ENCODE peak calls at places on chromosomes 3 and 15, in five cellular contexts. F, A, O, Q and D are unnamed samples. For H3K4me1, the result is how much of the 10 kb centered on the place peaks cover.

GRCh38 chr3:125163739-125164601 is 48.6 kb downstream of the SLC12A8 start:
- DNase-seq in F (no peak), A (no peak), O (peak), Q (peak), D (peak)

GRCh38 chr3:193903976-193904375 is 232.0 kb upstream of the HES1 start:
- DNase-seq in F (no peak), A (no peak), O (no peak), Q (no peak), D (no peak)

GRCh38 chr3:182117131-182117530 is 405.4 kb downstream of the SOX2 start:
- DNase-seq in F (no peak), A (no peak), O (no peak), Q (no peak), D (no peak)

GRCh38 chr3:57890874-57891273 is 117.3 kb upstream of the FLNB start:
- DNase-seq in F (no peak), A (no peak), O (no peak), Q (peak), D (no peak)

GRCh38 chr15:92343869-92344643 is 49.6 kb upstream of the ST8SIA2 start:
- DNase-seq in F (no peak), A (peak), O (no peak), Q (no peak), D (no peak)

GRCh38 chr3:37272743-37273142 is 98.4 kb upstream of the LRRFIP2 start:
- DNase-seq in F (no peak), A (no peak), O (no peak), Q (no peak), D (no peak)

GRCh38 chr3:176584413-176585176 is 612.7 kb downstream of the TBL1XR1 start:
- DNase-seq in F (no peak), A (no peak), O (no peak), Q (no peak), D (peak)

GRCh38 chr3:61577760-61578159 is 16.4 kb downstream of the PTPRG start:
- DNase-seq in F (no peak), A (no peak), O (no peak), Q (no peak), D (no peak)

GRCh38 chr3:28745436-28745835 is 396.8 kb upstream of the AZI2 start:
- DNase-seq in F (no peak), A (no peak), O (no peak), Q (no peak), D (peak)

GRCh38 chr15:66862878-66863335 is 160.9 kb downstream of the SMAD6 start:
- DNase-seq in F (peak), A (peak), O (peak), Q (peak), D (peak)

GRCh38 chr3:39280569-39280968 is 733 bp upstream of the CX3CR1 start:
- DNase-seq in F (no peak), A (no peak), O (no peak), Q (no peak), D (no peak)

GRCh38 chr15:51172190-51172589 is 77.5 kb upstream of the TNFAIP8L3 start:
- DNase-seq in F (no peak), A (no peak), O (no peak), Q (no peak), D (no peak)

GRCh38 chr3:168086541-168087260 is 9.0 kb downstream of the GOLIM4 start:
- DNase-seq in F (no peak), A (no peak), O (no peak), Q (no peak), D (no peak)

GRCh38 chr3:152349397-152349796 is 80.7 kb downstream of the MBNL1 start:
- DNase-seq in F (no peak), A (no peak), O (no peak), Q (no peak), D (peak)

GRCh38 chr3:27556854-27557253 is 72.7 kb upstream of the SLC4A7 start:
- DNase-seq in F (no peak), A (no peak), O (no peak), Q (no peak), D (peak)

GRCh38 chr15:60343221-60343970 is 54.4 kb downstream of the ANXA2 start:
- DNase-seq in F (no peak), A (no peak), O (no peak), Q (no peak), D (no peak)

GRCh38 chr15:81785181-81785580 is 260.6 kb downstream of the MEX3B start:
- DNase-seq in F (no peak), A (no peak), O (no peak), Q (no peak), D (no peak)

GRCh38 chr3:161744366-161744765 is 247.8 kb downstream of the OTOL1 start:
- DNase-seq in F (no peak), A (no peak), O (no peak), Q (no peak), D (no peak)

GRCh38 chr3:155970406-155970805 is 100.0 kb downstream of the GMPS start:
- DNase-seq in F (no peak), A (no peak), O (no peak), Q (no peak), D (no peak)

GRCh38 chr3:49703443-49703927 is 14.1 kb downstream of the RNF123 start:
- DNase-seq in F (peak), A (peak), O (peak), Q (peak), D (peak)

GRCh38 chr15:81126887-81127286 is 7.2 kb upstream of the CFAP161 start:
- DNase-seq in F (no peak), A (no peak), O (no peak), Q (no peak), D (no peak)

GRCh38 chr3:139534444-139534812 is 5.1 kb downstream of the RBP1 start:
- DNase-seq in F (no peak), A (no peak), O (no peak), Q (no peak), D (peak)

GRCh38 chr3:25723802-25724201 is 59.1 kb upstream of the TOP2B start:
- DNase-seq in F (no peak), A (no peak), O (no peak), Q (no peak), D (no peak)

GRCh38 chr15:26781816-26782215 is 8.9 kb upstream of the GABRB3 start:
- DNase-seq in F (no peak), A (no peak), O (no peak), Q (no peak), D (no peak)

GRCh38 chr3:50714953-50715352 is 40.2 kb downstream of the DOCK3 start:
- DNase-seq in F (no peak), A (no peak), O (no peak), Q (peak), D (no peak)

GRCh38 chr3:72657666-72658065 is 190.6 kb downstream of the SHQ1 start:
- DNase-seq in F (no peak), A (no peak), O (peak), Q (no peak), D (peak)

GRCh38 chr3:196726788-196727675 is 12.6 kb upstream of the PAK2 start:
- DNase-seq in F (no peak), A (no peak), O (no peak), Q (no peak), D (peak)

GRCh38 chr15:62940755-62941361 is 101.7 kb upstream of the TPM1 start:
- DNase-seq in F (no peak), A (peak), O (no peak), Q (no peak), D (peak)

GRCh38 chr15:78662028-78662427 is 21.0 kb upstream of the CHRNB4 start:
- DNase-seq in F (no peak), A (no peak), O (no peak), Q (no peak), D (no peak)

GRCh38 chr15:59569477-59569876 is 42.1 kb upstream of the GCNT3 start:
- DNase-seq in F (no peak), A (no peak), O (no peak), Q (no peak), D (no peak)

GRCh38 chr3:30597769-30598134 is 8.6 kb upstream of the TGFBR2 start:
- DNase-seq in F (no peak), A (no peak), O (no peak), Q (no peak), D (no peak)

GRCh38 chr3:30600572-30600971 is 5.8 kb upstream of the TGFBR2 start:
- DNase-seq in F (no peak), A (no peak), O (no peak), Q (no peak), D (peak)

GRCh38 chr3:30596161-30596560 is 10.2 kb upstream of the TGFBR2 start:
- DNase-seq in F (no peak), A (no peak), O (no peak), Q (no peak), D (peak)

GRCh38 chr3:30597131-30597768 is 9.2 kb upstream of the TGFBR2 start:
- DNase-seq in F (no peak), A (no peak), O (peak), Q (no peak), D (peak)

GRCh38 chr3:30598663-30599545 is 7.5 kb upstream of the TGFBR2 start:
- DNase-seq in F (no peak), A (no peak), O (no peak), Q (no peak), D (no peak)
- H3K27ac ChIP-seq in F (no peak), A (no peak), O (peak), Q (no peak), D (peak)

DNA sequence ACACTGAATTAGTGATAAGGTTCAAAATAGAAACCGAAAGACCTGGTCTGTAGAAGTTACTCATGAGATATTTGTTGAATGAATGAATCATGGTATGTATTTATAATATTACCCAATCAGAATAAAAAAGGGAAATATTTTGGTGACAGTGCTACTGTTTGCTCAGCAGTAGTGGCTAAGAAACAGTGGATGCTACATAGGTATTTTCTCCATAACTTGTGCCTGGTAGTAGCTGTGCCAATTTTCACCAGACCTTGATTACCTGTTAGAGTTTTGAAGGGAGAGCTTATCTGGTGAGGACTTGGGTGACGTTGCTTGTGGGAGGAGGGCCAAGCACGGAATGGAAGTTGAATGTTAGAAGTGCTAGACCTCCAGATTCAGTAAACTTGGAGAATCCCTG is 14.3 kb downstream of the LIMD1 start:
- DNase-seq in F (no peak), A (no peak), O (no peak), Q (no peak), D (peak)
- H3K4me1 ChIP-seq in F (under half), A (half or more), O (under half), Q (under half), D (half or more)

GRCh38 chr15:95328559-95328958 is 1001.9 kb upstream of the NR2F2 start:
- DNase-seq in F (no peak), A (no peak), O (no peak), Q (no peak), D (no peak)

GRCh38 chr15:95329362-95329761 is 1001.1 kb upstream of the NR2F2 start:
- DNase-seq in F (no peak), A (no peak), O (no peak), Q (no peak), D (no peak)

GRCh38 chr15:95325763-95326688 is 1004.5 kb upstream of the NR2F2 start:
- DNase-seq in F (no peak), A (no peak), O (no peak), Q (peak), D (peak)

GRCh38 chr15:95326689-95327525 is 1003.6 kb upstream of the NR2F2 start:
- DNase-seq in F (no peak), A (no peak), O (no peak), Q (peak), D (no peak)

DNA sequence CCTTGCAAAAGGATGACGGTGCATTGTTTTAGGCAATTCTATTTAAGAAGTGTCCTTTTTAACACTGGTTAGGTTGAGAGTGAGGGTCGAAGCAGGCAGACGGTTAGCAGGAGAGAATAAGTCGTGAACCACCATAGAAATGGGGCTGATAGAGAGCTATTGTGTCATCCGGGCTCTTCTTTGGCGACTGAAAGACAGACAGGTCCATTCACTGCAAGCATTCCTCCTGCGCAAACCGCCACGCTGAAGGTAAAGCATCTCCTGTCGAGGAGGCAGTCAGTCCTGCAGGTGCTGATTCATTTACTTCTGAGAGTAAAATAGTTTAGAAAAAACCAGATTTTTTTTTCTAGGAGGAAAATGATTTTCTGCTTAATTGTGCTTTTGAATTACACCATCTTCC is 1002.8 kb upstream of the NR2F2 start:
- DNase-seq in F (no peak), A (no peak), O (no peak), Q (no peak), D (no peak)
- H3K27ac ChIP-seq in F (no peak), A (peak), O (no peak), Q (no peak), D (no peak)

DNA sequence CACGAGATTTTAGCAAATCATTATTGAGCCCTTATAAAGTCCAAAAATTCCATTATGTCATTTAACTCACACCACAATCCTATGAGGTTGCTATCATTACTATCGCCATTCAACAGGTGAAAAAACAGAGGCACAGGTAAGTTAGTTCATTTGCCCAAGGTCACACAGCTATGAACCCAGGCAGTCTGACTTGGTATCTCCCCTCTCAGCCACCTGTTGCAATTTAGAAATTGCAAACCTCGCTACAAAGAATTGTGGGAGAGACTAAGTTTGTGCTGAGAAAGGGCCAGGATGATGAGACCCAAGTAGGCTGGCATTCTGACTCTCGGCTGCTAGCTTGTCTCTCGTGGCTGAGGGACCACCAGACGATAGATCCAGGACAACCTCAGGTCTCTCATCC is 57.7 kb downstream of the LMCD1 start:
- DNase-seq in F (no peak), A (no peak), O (no peak), Q (no peak), D (no peak)
- H3K4me1 ChIP-seq in F (under half), A (half or more), O (under half), Q (under half), D (under half)

GRCh38 chr15:74445816-74446763 is 12.3 kb upstream of the SEMA7A start:
- DNase-seq in F (no peak), A (no peak), O (peak), Q (no peak), D (no peak)
- H3K27ac ChIP-seq in F (no peak), A (no peak), O (peak), Q (no peak), D (no peak)

GRCh38 chr3:128808672-128809071 is 70.7 kb upstream of the ACAD9 start:
- DNase-seq in F (no peak), A (no peak), O (no peak), Q (no peak), D (no peak)
- H3K4me1 ChIP-seq in F (under half), A (half or more), O (under half), Q (under half), D (under half)

DNA sequence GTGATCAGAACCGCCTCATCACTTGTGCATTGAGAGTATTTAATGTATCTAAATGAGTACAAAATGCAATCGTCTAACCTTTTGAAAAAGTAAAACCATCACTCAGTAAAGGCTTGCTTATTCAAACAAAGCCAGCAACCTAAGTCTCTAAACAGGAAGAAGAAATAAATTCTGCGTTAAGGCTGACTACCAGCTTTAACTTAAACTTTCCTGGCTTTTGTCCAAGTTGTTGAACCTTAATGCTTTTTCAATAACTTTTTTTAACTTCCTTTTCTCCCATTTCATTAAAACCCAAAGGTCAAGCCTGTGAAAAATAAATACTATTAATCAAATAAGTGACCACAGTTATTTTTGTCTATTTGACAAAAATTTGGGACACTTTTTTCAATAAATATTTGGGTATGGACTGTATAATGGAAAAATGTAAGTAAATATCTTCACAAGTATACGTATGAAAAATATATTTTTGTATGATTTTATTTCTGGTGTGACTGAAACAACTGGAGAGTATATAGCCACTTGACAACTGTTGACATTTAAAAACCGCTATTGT is 2.7 kb downstream of the KLHL24 start:
- DNase-seq in F (no peak), A (no peak), O (no peak), Q (no peak), D (peak)
- H3K27ac ChIP-seq in F (no peak), A (peak), O (no peak), Q (peak), D (no peak)

DNA sequence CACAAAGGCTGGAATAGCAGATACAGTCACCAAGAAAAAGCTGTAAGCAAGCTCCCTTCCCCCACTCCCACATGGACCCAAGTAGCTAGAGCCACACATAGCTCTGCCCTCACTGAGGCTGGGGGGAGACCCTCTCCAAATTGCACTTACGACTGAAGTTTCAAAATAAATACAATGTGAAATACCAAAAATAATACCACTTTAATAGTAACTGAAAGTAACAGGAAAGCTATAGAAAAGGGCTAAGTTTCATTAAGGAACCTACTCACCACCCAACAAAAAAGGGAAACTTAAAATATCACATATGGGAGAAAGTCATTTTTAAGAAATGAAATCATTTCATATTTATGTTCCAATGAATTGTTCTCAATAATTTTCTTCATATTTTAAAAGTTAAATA is 130.5 kb upstream of the UBE2E2 start:
- DNase-seq in F (no peak), A (no peak), O (no peak), Q (no peak), D (no peak)
- H3K4me1 ChIP-seq in F (under half), A (under half), O (under half), Q (under half), D (under half)

GRCh38 chr3:45125550-45126026 is 20.6 kb downstream of the CDCP1 start:
- DNase-seq in F (no peak), A (no peak), O (no peak), Q (peak), D (peak)

GRCh38 chr3:45124379-45124778 is 21.8 kb downstream of the CDCP1 start:
- DNase-seq in F (no peak), A (no peak), O (no peak), Q (peak), D (peak)

GRCh38 chr3:45126730-45127129 is 19.4 kb downstream of the CDCP1 start:
- DNase-seq in F (no peak), A (no peak), O (no peak), Q (no peak), D (peak)

GRCh38 chr3:45124956-45125355 is 21.2 kb downstream of the CDCP1 start:
- DNase-seq in F (no peak), A (no peak), O (no peak), Q (no peak), D (no peak)

DNA sequence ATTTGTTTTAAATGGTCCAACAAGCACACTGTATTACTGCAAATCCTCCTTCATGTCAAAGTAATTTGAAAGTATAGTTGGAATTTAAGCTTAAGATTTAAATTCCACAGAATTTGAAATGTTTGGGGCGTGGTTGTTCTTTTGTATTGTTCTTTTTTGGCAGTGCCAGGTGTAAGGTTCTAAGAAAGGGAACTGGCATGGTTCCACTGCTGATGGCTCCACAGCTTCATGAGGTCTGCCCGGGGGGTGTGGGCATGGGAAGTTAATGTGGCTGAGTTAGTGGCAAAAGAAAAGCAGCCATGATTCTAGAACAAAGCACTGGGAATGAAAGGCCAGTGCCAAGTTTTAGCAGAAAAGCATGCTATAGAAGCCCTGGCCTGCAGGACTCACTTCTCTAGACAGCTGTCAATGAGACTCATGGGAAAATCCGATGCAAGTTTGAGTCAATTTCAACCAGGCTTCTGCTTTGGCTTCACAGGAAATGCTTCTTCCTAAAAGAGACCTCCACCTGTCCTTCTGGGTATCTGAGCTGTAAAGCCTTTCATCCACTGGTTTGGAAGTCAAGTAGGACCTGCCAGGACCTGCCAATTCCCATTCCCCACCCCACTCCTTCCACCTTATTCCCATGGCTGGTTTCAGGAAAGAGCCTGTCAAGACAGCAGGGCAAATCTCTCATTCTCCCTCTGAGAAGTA is 18.9 kb downstream of the CDCP1 start:
- DNase-seq in F (no peak), A (no peak), O (no peak), Q (no peak), D (peak)
- H3K27ac ChIP-seq in F (no peak), A (no peak), O (no peak), Q (no peak), D (peak)

GRCh38 chr15:90194655-90195054 is 6.5 kb upstream of the SEMA4B start:
- DNase-seq in F (no peak), A (no peak), O (no peak), Q (no peak), D (no peak)
- H3K4me1 ChIP-seq in F (under half), A (half or more), O (under half), Q (under half), D (under half)